ENCODE peak calls at places on chromosomes 2 and 18, in four cellular contexts. I is NT2/D1, E is body of pancreas, X is MM.1S. S is an unnamed sample. For H3K27me3, the result is how much of the 10 kb centered on the place peaks cover.

GRCh38 chr2:197803033-197803444 is 1.4 kb upstream of the PLCL1 start:
- DNase-seq in X (peak), E (no peak), I (peak), S (peak)

GRCh38 chr18:59699750-59700534 is 2.7 kb upstream of the CCBE1 start:
- DNase-seq in X (no peak), I (no peak), E (no peak), S (no peak)

GRCh38 chr2:242040681-242041080 is 171.2 kb downstream of the RTP5 start:
- DNase-seq in I (no peak), X (no peak), E (no peak), S (no peak)

GRCh38 chr2:69846182-69847067 is 17.0 kb downstream of the GMCL1 start:
- DNase-seq in E (no peak), X (no peak), I (no peak), S (no peak)

GRCh38 chr2:95261602-95262001 is 12.6 kb upstream of the PROM2 start:
- DNase-seq in I (peak), E (no peak), X (no peak), S (peak)

GRCh38 chr2:41207578-41207977 is 755.7 kb upstream of the SLC8A1 start:
- DNase-seq in I (no peak), E (no peak), X (no peak), S (no peak)

GRCh38 chr2:179107737-179108136 is 57.8 kb upstream of the CCDC141 start:
- DNase-seq in X (no peak), E (no peak), I (no peak), S (no peak)

GRCh38 chr2:26970928-26971627 is 641 bp downstream of the MAPRE3 start:
- DNase-seq in X (no peak), I (peak), E (no peak), S (no peak)

GRCh38 chr18:45449761-45450227 is 165.5 kb upstream of the SLC14A2 start:
- DNase-seq in E (peak), I (no peak), X (no peak), S (no peak)

GRCh38 chr2:202164409-202164808 is 74.0 kb downstream of the SUMO1 start:
- DNase-seq in I (no peak), E (no peak), X (no peak), S (no peak)

GRCh38 chr2:227366861-227367800 is 12.0 kb downstream of the TM4SF20 start:
- DNase-seq in E (no peak), I (no peak), X (no peak), S (no peak)

GRCh38 chr2:138503087-138503442 is 1.5 kb downstream of the SPOPL start:
- DNase-seq in I (no peak), E (no peak), X (no peak), S (no peak)

GRCh38 chr2:148209598-148209997 is 188.7 kb downstream of the MBD5 start:
- DNase-seq in I (no peak), X (peak), E (no peak), S (no peak)

GRCh38 chr2:105761931-105762515 is 17.3 kb downstream of the NCK2 start:
- DNase-seq in E (no peak), X (no peak), I (peak), S (peak)

GRCh38 chr2:227614246-227614645 is 394 bp downstream of the SCYGR3 start:
- DNase-seq in E (no peak), I (no peak), X (no peak), S (no peak)

GRCh38 chr2:52396836-52397235 is 1364.9 kb upstream of the NRXN1 start:
- DNase-seq in X (no peak), I (no peak), E (no peak), S (no peak)

GRCh38 chr2:174681983-174682577 is 82.2 kb downstream of the CHRNA1 start:
- DNase-seq in I (no peak), E (peak), X (no peak), S (peak)

GRCh38 chr2:196195758-196196157 is 24.4 kb upstream of the STK17B start:
- DNase-seq in I (no peak), E (no peak), X (no peak), S (no peak)

GRCh38 chr2:9474361-9475117 is at the start of gene IAH1:
- DNase-seq in X (peak), E (peak), I (no peak), S (peak)

GRCh38 chr2:236352761-236353593 is 88.8 kb upstream of the ASB18 start:
- DNase-seq in I (no peak), X (peak), E (no peak), S (no peak)

GRCh38 chr18:11324956-11325873 is 175.8 kb upstream of the PIEZO2 start:
- DNase-seq in X (peak), E (no peak), I (no peak), S (no peak)

GRCh38 chr2:11281221-11281620 is 63.2 kb downstream of the ROCK2 start:
- DNase-seq in I (no peak), X (no peak), E (no peak), S (no peak)

GRCh38 chr2:147045113-147045512 is 799.7 kb upstream of the ACVR2A start:
- DNase-seq in I (peak), X (peak), E (peak), S (peak)

GRCh38 chr2:174615951-174616436 is 18.4 kb upstream of the WIPF1 start:
- DNase-seq in I (no peak), X (peak), E (no peak), S (no peak)

GRCh38 chr2:215624423-215624829 is 188.6 kb upstream of the FN1 start:
- DNase-seq in I (no peak), X (no peak), E (no peak), S (no peak)

GRCh38 chr18:33871363-33872025 is 293.5 kb downstream of the ASXL3 start:
- DNase-seq in X (no peak), E (no peak), I (no peak), S (no peak)

GRCh38 chr2:152465541-152465940 is 130.6 kb downstream of the FMNL2 start:
- DNase-seq in X (no peak), E (no peak), I (no peak), S (no peak)

GRCh38 chr2:196284033-196284844 is 112.9 kb upstream of the STK17B start:
- DNase-seq in E (no peak), I (no peak), X (no peak), S (no peak)

GRCh38 chr2:17517481-17518211 is 594 bp downstream of the RAD51AP2 start:
- DNase-seq in E (no peak), I (no peak), X (no peak), S (peak)
- H3K4me3 ChIP-seq in E (no peak), I (peak), X (peak), S (peak)

GRCh38 chr2:65429799-65430514 is 2.4 kb downstream of the SPRED2 start:
- DNase-seq in I (no peak), E (peak), X (no peak), S (no peak)
- H3K27me3 ChIP-seq in I (under half), E (under half), X (under half), S (under half)

GRCh38 chr2:25305809-25306208 is 35.9 kb downstream of the DNMT3A start:
- DNase-seq in X (no peak), E (no peak), I (no peak), S (no peak)
- H3K4me3 ChIP-seq in X (no peak), E (no peak), I (no peak), S (no peak)

DNA sequence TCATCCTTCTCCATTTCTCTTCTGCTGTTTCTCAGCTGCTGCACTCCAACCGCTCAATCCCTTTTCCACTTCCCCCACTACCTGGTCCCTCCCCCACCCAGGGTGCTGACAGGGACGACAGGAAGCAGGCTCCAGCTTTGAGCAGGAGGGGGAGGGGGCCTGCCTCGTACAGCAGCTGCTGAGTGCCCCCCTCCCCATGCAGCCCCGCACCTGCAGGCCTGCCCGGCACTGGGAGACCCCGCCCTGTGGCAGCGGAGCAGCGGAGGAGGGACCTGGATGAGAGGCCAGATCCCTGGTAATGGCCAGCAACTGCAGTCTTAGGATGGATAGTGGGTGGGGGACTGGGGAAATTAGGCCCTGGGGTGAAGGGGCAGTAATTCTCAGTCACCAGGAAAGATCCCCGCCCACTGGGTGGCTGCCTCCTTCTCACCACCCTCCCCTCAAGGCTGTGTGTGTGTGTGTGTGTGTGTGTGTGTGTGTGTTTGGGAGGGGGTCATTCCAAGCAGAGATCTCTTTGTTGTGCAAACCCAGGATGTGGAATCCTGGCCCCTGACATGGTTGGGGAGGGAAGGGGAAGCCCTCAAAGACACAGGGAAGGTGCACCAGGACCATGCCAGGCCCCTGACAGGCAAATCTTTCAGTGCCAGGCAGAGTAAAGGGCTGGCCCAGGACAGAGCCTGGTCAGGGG is 6.8 kb upstream of the CRYBA2 start:
- DNase-seq in E (peak), X (no peak), I (no peak), S (peak)
- H3K27me3 ChIP-seq in E (under half), X (half or more), I (half or more), S (half or more)

S was measured in H7.